ENCODE peak calls at places on chromosomes 16 and 17, in seven cellular contexts. One of them, this sample, is unnamed.

GRCh38 chr17:43823350-43824084 is 9.4 kb downstream of the MPP3 start:
- DNase-seq in lower leg skin: no peak
- DNase-seq in adrenal gland: peak; percentile 70
- DNase-seq in endothelial cell of umbilical vein: no peak
- DNase-seq in body of pancreas: no peak
- DNase-seq in A549: no peak
- DNase-seq in uterus: no peak
- DNase-seq in this sample: no peak

GRCh38 chr17:2905697-2906595 is 109.7 kb downstream of the RAP1GAP2 start:
- DNase-seq in endothelial cell of umbilical vein: no peak
- DNase-seq in adrenal gland: no peak
- DNase-seq in uterus: no peak
- DNase-seq in lower leg skin: no peak
- DNase-seq in body of pancreas: no peak
- DNase-seq in A549: no peak
- DNase-seq in this sample: no peak

GRCh38 chr17:67431210-67432015 is 54.3 kb downstream of the PITPNC1 start:
- DNase-seq in lower leg skin: no peak
- DNase-seq in adrenal gland: no peak
- DNase-seq in body of pancreas: no peak
- DNase-seq in A549: peak; percentile 61
- DNase-seq in uterus: no peak
- DNase-seq in endothelial cell of umbilical vein: peak; percentile 47
- DNase-seq in this sample: peak; percentile 19

GRCh38 chr17:21263351-21263750 is 10.1 kb upstream of the NATD1 start:
- DNase-seq in lower leg skin: no peak
- DNase-seq in A549: no peak
- DNase-seq in adrenal gland: no peak
- DNase-seq in endothelial cell of umbilical vein: no peak
- DNase-seq in body of pancreas: no peak
- DNase-seq in uterus: no peak
- DNase-seq in this sample: no peak

GRCh38 chr17:40602445-40603443 is 37.5 kb upstream of the CCR7 start:
- DNase-seq in body of pancreas: no peak
- DNase-seq in uterus: no peak
- DNase-seq in lower leg skin: no peak
- DNase-seq in A549: no peak
- DNase-seq in endothelial cell of umbilical vein: no peak
- DNase-seq in adrenal gland: no peak
- DNase-seq in this sample: no peak

GRCh38 chr17:46046957-46047356 is 47.9 kb downstream of the STH start:
- DNase-seq in lower leg skin: no peak
- DNase-seq in uterus: no peak
- DNase-seq in endothelial cell of umbilical vein: peak; percentile 72
- DNase-seq in A549: no peak
- DNase-seq in body of pancreas: no peak
- DNase-seq in adrenal gland: no peak
- DNase-seq in this sample: no peak

GRCh38 chr17:77441130-77441920 is 300.6 kb downstream of the SEC14L1 start:
- DNase-seq in adrenal gland: no peak
- DNase-seq in endothelial cell of umbilical vein: no peak
- DNase-seq in A549: no peak
- DNase-seq in lower leg skin: no peak
- DNase-seq in body of pancreas: no peak
- DNase-seq in uterus: no peak
- DNase-seq in this sample: no peak

GRCh38 chr17:50953518-50953830 is 87.3 kb upstream of the TOB1 start:
- DNase-seq in A549: no peak
- DNase-seq in adrenal gland: no peak
- DNase-seq in endothelial cell of umbilical vein: no peak
- DNase-seq in uterus: no peak
- DNase-seq in body of pancreas: no peak
- DNase-seq in lower leg skin: no peak
- DNase-seq in this sample: no peak

GRCh38 chr16:64234200-64234599 is 887.7 kb downstream of the CDH11 start:
- DNase-seq in endothelial cell of umbilical vein: no peak
- DNase-seq in A549: no peak
- DNase-seq in adrenal gland: no peak
- DNase-seq in body of pancreas: no peak
- DNase-seq in uterus: no peak
- DNase-seq in lower leg skin: no peak
- DNase-seq in this sample: no peak

GRCh38 chr16:85903576-85903975 is 4.6 kb downstream of the IRF8 start:
- DNase-seq in endothelial cell of umbilical vein: no peak
- DNase-seq in lower leg skin: no peak
- DNase-seq in adrenal gland: no peak
- DNase-seq in A549: no peak
- DNase-seq in uterus: no peak
- DNase-seq in body of pancreas: no peak
- DNase-seq in this sample: no peak

GRCh38 chr17:9644910-9645751 is at the start of gene USP43:
- DNase-seq in body of pancreas: peak; percentile 75
- DNase-seq in adrenal gland: no peak
- DNase-seq in lower leg skin: no peak
- DNase-seq in uterus: no peak
- DNase-seq in A549: peak; percentile 72
- DNase-seq in endothelial cell of umbilical vein: no peak
- DNase-seq in this sample: peak; percentile 38

GRCh38 chr17:16352838-16353701 is at the start of gene CENPV:
- DNase-seq in body of pancreas: peak; percentile 50
- DNase-seq in adrenal gland: peak; percentile 63
- DNase-seq in endothelial cell of umbilical vein: peak; percentile 54
- DNase-seq in lower leg skin: no peak
- DNase-seq in uterus: peak; percentile 48
- DNase-seq in A549: peak; percentile 72
- DNase-seq in this sample: peak; percentile 79
- TF ChIP-seq POLR2A in body of pancreas: no peak
- TF ChIP-seq POLR2A in adrenal gland: peak; percentile 30
- TF ChIP-seq POLR2A in endothelial cell of umbilical vein: no peak
- TF ChIP-seq POLR2A in lower leg skin: no peak
- TF ChIP-seq POLR2A in uterus: peak; percentile 18
- TF ChIP-seq POLR2A in A549: peak; percentile 82
- TF ChIP-seq POLR2A in this sample: peak; percentile 38

GRCh38 chr16:4477966-4478365 is 1.8 kb downstream of the HMOX2 start:
- DNase-seq in endothelial cell of umbilical vein: peak; percentile 95
- DNase-seq in lower leg skin: no peak
- DNase-seq in body of pancreas: no peak
- DNase-seq in uterus: no peak
- DNase-seq in A549: no peak
- DNase-seq in adrenal gland: no peak
- DNase-seq in this sample: peak; percentile 22

GRCh38 chr16:4475880-4476790 is at the start of gene HMOX2:
- DNase-seq in adrenal gland: peak; percentile 96
- DNase-seq in A549: peak; percentile 95
- DNase-seq in uterus: peak; percentile 95
- DNase-seq in lower leg skin: peak; percentile 92
- DNase-seq in endothelial cell of umbilical vein: peak; percentile 95
- DNase-seq in body of pancreas: peak; percentile 96
- DNase-seq in this sample: peak; percentile 95

GRCh38 chr16:4471869-4472268 is 2.6 kb downstream of the NMRAL1 start:
- DNase-seq in lower leg skin: no peak
- DNase-seq in A549: no peak
- DNase-seq in adrenal gland: no peak
- DNase-seq in body of pancreas: no peak
- DNase-seq in uterus: no peak
- DNase-seq in endothelial cell of umbilical vein: no peak
- DNase-seq in this sample: no peak

GRCh38 chr16:4472880-4473279 is 1.5 kb downstream of the NMRAL1 start:
- DNase-seq in uterus: no peak
- DNase-seq in lower leg skin: no peak
- DNase-seq in endothelial cell of umbilical vein: no peak
- DNase-seq in A549: no peak
- DNase-seq in adrenal gland: no peak
- DNase-seq in body of pancreas: no peak
- DNase-seq in this sample: no peak

DNA sequence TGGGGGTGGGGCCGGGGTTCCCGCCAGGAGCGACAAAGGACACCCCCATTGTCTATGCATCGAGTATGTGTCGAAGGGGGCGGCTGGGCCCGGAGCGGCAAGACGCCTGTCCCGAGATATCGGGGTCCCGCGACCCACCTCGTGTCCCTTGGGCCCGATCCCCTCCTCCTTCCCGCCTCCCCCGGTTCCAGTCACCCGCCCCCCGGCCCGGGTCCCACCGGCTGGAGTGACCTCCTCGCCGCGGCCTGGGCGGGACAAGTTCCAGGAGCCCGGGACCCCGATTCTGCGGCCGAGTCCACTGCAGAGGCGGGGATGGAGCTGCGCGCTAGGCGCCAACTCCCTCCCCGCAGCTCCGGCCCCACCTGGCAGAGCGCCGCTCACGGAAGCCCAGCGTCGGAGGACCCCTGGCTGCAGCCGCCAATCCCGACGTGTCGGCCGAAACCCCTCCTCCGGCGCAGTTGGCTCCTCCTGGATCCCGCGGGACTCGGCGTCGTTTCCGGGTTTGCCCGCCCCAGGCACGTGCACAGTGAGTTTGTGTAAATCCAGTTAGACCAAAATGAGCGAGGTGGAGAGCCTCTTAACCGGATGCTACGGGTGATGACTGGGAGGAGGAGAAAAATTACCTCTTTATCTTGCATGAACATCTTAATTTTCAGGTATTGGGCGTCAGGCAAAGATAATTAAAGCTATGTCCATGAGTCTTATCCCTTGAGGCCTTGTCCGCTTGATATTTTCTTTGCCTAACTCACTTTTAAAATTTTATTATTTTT is at the start of gene NMRAL1:
- DNase-seq in uterus: peak; percentile 89
- DNase-seq in A549: peak; percentile 94
- DNase-seq in endothelial cell of umbilical vein: peak; percentile 92
- DNase-seq in lower leg skin: peak; percentile 93
- DNase-seq in adrenal gland: peak; percentile 94
- DNase-seq in body of pancreas: peak; percentile 89
- DNase-seq in this sample: peak; percentile 89
- TF ChIP-seq POLR2A in uterus: peak; percentile 67
- TF ChIP-seq POLR2A in A549: peak; percentile 70
- TF ChIP-seq POLR2A in endothelial cell of umbilical vein: peak; percentile 88
- TF ChIP-seq POLR2A in lower leg skin: no peak
- TF ChIP-seq POLR2A in adrenal gland: no peak
- TF ChIP-seq POLR2A in body of pancreas: peak; percentile 71
- TF ChIP-seq POLR2A in this sample: peak; percentile 63

GRCh38 chr17:17982796-17983195 is 10.1 kb downstream of the DRC3 start:
- DNase-seq in adrenal gland: no peak
- DNase-seq in endothelial cell of umbilical vein: no peak
- DNase-seq in uterus: no peak
- DNase-seq in body of pancreas: no peak
- DNase-seq in lower leg skin: no peak
- DNase-seq in A549: no peak
- DNase-seq in this sample: no peak

GRCh38 chr17:17978481-17979424 is 6.1 kb downstream of the DRC3 start:
- DNase-seq in lower leg skin: no peak
- DNase-seq in uterus: no peak
- DNase-seq in A549: no peak
- DNase-seq in body of pancreas: no peak
- DNase-seq in adrenal gland: no peak
- DNase-seq in endothelial cell of umbilical vein: no peak
- DNase-seq in this sample: no peak

GRCh38 chr17:17981330-17981729 is 8.7 kb downstream of the DRC3 start:
- DNase-seq in endothelial cell of umbilical vein: no peak
- DNase-seq in A549: no peak
- DNase-seq in body of pancreas: no peak
- DNase-seq in lower leg skin: no peak
- DNase-seq in uterus: no peak
- DNase-seq in adrenal gland: no peak
- DNase-seq in this sample: no peak

GRCh38 chr17:17976931-17977570 is 4.4 kb downstream of the DRC3 start:
- DNase-seq in adrenal gland: no peak
- DNase-seq in lower leg skin: no peak
- DNase-seq in endothelial cell of umbilical vein: no peak
- DNase-seq in A549: no peak
- DNase-seq in body of pancreas: no peak
- DNase-seq in uterus: no peak
- DNase-seq in this sample: no peak

GRCh38 chr17:17979778-17980177 is 7.1 kb downstream of the DRC3 start:
- DNase-seq in endothelial cell of umbilical vein: no peak
- DNase-seq in A549: no peak
- DNase-seq in uterus: no peak
- DNase-seq in lower leg skin: no peak
- DNase-seq in adrenal gland: no peak
- DNase-seq in body of pancreas: no peak
- DNase-seq in this sample: no peak
- TF ChIP-seq POLR2A in endothelial cell of umbilical vein: no peak
- TF ChIP-seq POLR2A in A549: no peak
- TF ChIP-seq POLR2A in uterus: no peak
- TF ChIP-seq POLR2A in lower leg skin: no peak
- TF ChIP-seq POLR2A in adrenal gland: no peak
- TF ChIP-seq POLR2A in body of pancreas: no peak
- TF ChIP-seq POLR2A in this sample: no peak

GRCh38 chr16:30746638-30747160 is 1.5 kb upstream of the PHKG2 start:
- DNase-seq in lower leg skin: no peak
- DNase-seq in A549: no peak
- DNase-seq in endothelial cell of umbilical vein: peak; percentile 21
- DNase-seq in body of pancreas: no peak
- DNase-seq in uterus: no peak
- DNase-seq in adrenal gland: no peak
- DNase-seq in this sample: no peak

GRCh38 chr16:30747331-30747730 is 894 bp upstream of the PHKG2 start:
- DNase-seq in lower leg skin: no peak
- DNase-seq in uterus: no peak
- DNase-seq in A549: no peak
- DNase-seq in body of pancreas: no peak
- DNase-seq in endothelial cell of umbilical vein: no peak
- DNase-seq in adrenal gland: no peak
- DNase-seq in this sample: no peak

GRCh38 chr16:30745082-30745481 is 3.1 kb upstream of the PHKG2 start:
- DNase-seq in body of pancreas: no peak
- DNase-seq in lower leg skin: no peak
- DNase-seq in endothelial cell of umbilical vein: no peak
- DNase-seq in A549: no peak
- DNase-seq in uterus: no peak
- DNase-seq in adrenal gland: no peak
- DNase-seq in this sample: no peak

GRCh38 chr16:30748634-30749445 is 615 bp downstream of the PHKG2 start:
- DNase-seq in lower leg skin: no peak
- DNase-seq in endothelial cell of umbilical vein: peak; percentile 21
- DNase-seq in adrenal gland: peak; percentile 76
- DNase-seq in body of pancreas: peak; percentile 45
- DNase-seq in A549: peak; percentile 35
- DNase-seq in uterus: peak; percentile 58
- DNase-seq in this sample: peak; percentile 68

DNA sequence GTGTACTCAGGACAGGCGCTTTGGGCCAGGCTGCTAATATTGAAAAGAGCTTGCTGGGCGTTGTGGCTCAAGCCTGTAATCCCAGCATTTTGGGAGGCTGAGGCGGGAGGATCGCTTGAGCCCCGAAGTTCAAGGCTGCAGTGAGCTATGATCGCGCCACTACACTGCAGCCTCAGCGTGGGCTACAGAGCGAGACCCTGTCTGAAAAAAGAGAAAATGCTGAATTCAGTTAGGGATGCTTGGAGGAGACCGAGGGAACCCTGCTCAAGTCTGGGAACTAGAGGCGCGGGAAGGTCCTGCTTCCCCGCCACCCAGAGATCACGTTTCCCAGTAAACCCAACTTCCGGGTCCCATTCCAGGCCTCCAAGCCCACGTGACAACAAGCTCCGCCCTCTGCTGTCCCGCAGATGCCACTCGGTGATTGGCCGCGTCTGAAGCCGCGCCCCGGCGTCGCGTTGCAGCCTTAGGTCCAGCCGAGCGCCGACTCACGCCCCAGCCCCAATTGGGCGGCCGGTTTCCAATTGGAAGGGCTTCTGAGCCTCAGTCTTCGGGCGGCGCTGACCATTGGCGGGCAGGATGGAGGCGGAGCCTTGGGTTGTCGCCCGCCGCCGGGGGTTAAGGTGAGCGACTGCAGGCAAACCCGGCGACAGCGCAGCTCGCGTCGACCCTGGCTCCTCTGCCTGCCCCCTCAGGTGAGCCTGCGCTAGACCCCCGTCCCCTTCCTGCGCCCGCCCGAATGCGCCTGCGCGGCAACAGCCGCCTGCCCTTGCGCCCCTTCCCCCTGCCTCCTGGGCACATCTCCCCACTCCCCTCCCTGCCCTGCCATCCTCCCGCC is at the start of gene PHKG2:
- DNase-seq in adrenal gland: peak; percentile 100
- DNase-seq in uterus: peak; percentile 99
- DNase-seq in endothelial cell of umbilical vein: peak; percentile 99
- DNase-seq in A549: peak; percentile 99
- DNase-seq in body of pancreas: peak; percentile 100
- DNase-seq in lower leg skin: peak; percentile 99
- DNase-seq in this sample: peak; percentile 99
- TF ChIP-seq POLR2A in adrenal gland: no peak
- TF ChIP-seq POLR2A in uterus: peak; percentile 42
- TF ChIP-seq POLR2A in endothelial cell of umbilical vein: peak; percentile 92
- TF ChIP-seq POLR2A in A549: peak; percentile 69
- TF ChIP-seq POLR2A in body of pancreas: peak; percentile 92
- TF ChIP-seq POLR2A in lower leg skin: no peak
- TF ChIP-seq POLR2A in this sample: peak; percentile 88

This sample was measured in erythroblast.